ENCODE peak calls at places on chromosome 5, in four cellular contexts. R, U, L and G are unnamed samples.

GRCh38 chr5:68711311-68712200 is 382.3 kb upstream of the SLC30A5 start:
- DNase-seq in L (no peak), U (no peak), R (no peak), G (peak)

GRCh38 chr5:176780951-176781350 is 29.4 kb upstream of the UNC5A start:
- DNase-seq in U (no peak), R (no peak), L (no peak), G (no peak)

GRCh38 chr5:103894882-103895281 is 332.3 kb upstream of the NUDT12 start:
- DNase-seq in U (no peak), R (peak), L (no peak), G (peak)

GRCh38 chr5:72938206-72938605 is 17.6 kb upstream of the FCHO2 start:
- DNase-seq in U (no peak), L (no peak), R (no peak), G (no peak)

GRCh38 chr5:116947691-116948528 is 373.3 kb upstream of the SEMA6A start:
- DNase-seq in L (peak), U (peak), R (peak), G (peak)

GRCh38 chr5:75666801-75667200 is 50.4 kb downstream of the POC5 start:
- DNase-seq in U (no peak), L (no peak), R (no peak), G (no peak)

GRCh38 chr5:81852277-81853004 is 101.5 kb upstream of the SSBP2 start:
- DNase-seq in L (peak), U (no peak), R (peak), G (peak)

GRCh38 chr5:2038337-2039179 is 155.8 kb upstream of the IRX4 start:
- DNase-seq in R (peak), U (peak), L (peak), G (no peak)

GRCh38 chr5:3828761-3829160 is 233.1 kb downstream of the IRX1 start:
- DNase-seq in R (peak), L (no peak), U (no peak), G (no peak)

GRCh38 chr5:178223828-178224335 is 8.7 kb downstream of the PHYKPL start:
- DNase-seq in R (peak), L (no peak), U (no peak), G (no peak)